ENCODE peak calls at places on chromosomes 1 and 21, in four cellular contexts. Y is endothelial cell of umbilical vein, P is fibroblast of lung, X is astrocyte. Z is an unnamed sample.

GRCh38 chr1:96962807-96963206 is 241.2 kb downstream of the PTBP2 start:
- DNase-seq in Y (no peak), P (peak), X (peak), Z (peak)

GRCh38 chr1:224211262-224211962 is 28.4 kb downstream of the DEGS1 start:
- DNase-seq in Y (peak), P (peak), X (peak), Z (peak)

GRCh38 chr1:228374711-228375577 is 31.7 kb downstream of the TRIM11 start:
- DNase-seq in Y (peak), P (peak), X (peak), Z (no peak)

GRCh38 chr1:59511476-59512465 is 214.9 kb downstream of the FGGY start:
- DNase-seq in Y (no peak), P (no peak), X (peak), Z (no peak)

GRCh38 chr1:222251813-222252212 is 296.1 kb downstream of the HHIPL2 start:
- DNase-seq in Y (no peak), P (no peak), X (no peak), Z (no peak)

GRCh38 chr1:49046305-49046704 is 269.6 kb upstream of the BEND5 start:
- DNase-seq in Y (no peak), P (no peak), X (no peak), Z (no peak)

GRCh38 chr1:61561666-61562065 is 163.3 kb downstream of the TM2D1 start:
- DNase-seq in Y (no peak), P (no peak), X (no peak), Z (peak)

GRCh38 chr1:62613890-62614289 is 16.6 kb downstream of the ANGPTL3 start:
- DNase-seq in Y (no peak), P (peak), X (peak), Z (no peak)

GRCh38 chr1:204321665-204322064 is 38.1 kb downstream of the PLEKHA6 start:
- DNase-seq in Y (no peak), P (peak), X (peak), Z (peak)

GRCh38 chr1:149879556-149879955 is 19.8 kb upstream of the BOLA1 start:
- DNase-seq in Y (no peak), P (no peak), X (no peak), Z (no peak)

GRCh38 chr1:197675475-197676324 is 99.6 kb downstream of the DENND1B start:
- DNase-seq in Y (no peak), P (peak), X (no peak), Z (peak)

GRCh38 chr1:177794316-177794991 is 175.4 kb downstream of the SEC16B start:
- DNase-seq in Y (no peak), P (no peak), X (no peak), Z (no peak)

GRCh38 chr1:118627435-118627834 is 360.7 kb downstream of the TBX15 start:
- DNase-seq in Y (no peak), P (no peak), X (no peak), Z (peak)

GRCh38 chr1:211738096-211738708 is 62.8 kb upstream of the NEK2 start:
- DNase-seq in Y (no peak), P (no peak), X (no peak), Z (no peak)

GRCh38 chr1:234621657-234622335 is 11.8 kb upstream of the IRF2BP2 start:
- DNase-seq in Y (no peak), P (peak), X (peak), Z (peak)

GRCh38 chr1:201348211-201348566 is 29.3 kb downstream of the TNNT2 start:
- DNase-seq in Y (peak), P (peak), X (peak), Z (peak)

GRCh38 chr1:54405894-54406293 is 300 bp downstream of the SSBP3 start:
- DNase-seq in Y (no peak), P (no peak), X (no peak), Z (no peak)

GRCh38 chr21:27269646-27270045 is 302.8 kb upstream of the ADAMTS5 start:
- DNase-seq in Y (peak), P (peak), X (peak), Z (peak)

GRCh38 chr1:153612755-153613331 is at the start of gene S100A16:
- DNase-seq in Y (peak), P (peak), X (peak), Z (peak)

GRCh38 chr1:45010855-45011811 is at the start of gene HECTD3:
- DNase-seq in Y (peak), P (peak), X (peak), Z (peak)

GRCh38 chr1:69671363-69672010 is 103.8 kb downstream of the LRRC7 start:
- DNase-seq in Y (no peak), P (peak), X (peak), Z (peak)

GRCh38 chr1:210053126-210053525 is 115.1 kb downstream of the SYT14 start:
- DNase-seq in Y (no peak), P (no peak), X (no peak), Z (no peak)

GRCh38 chr1:20711285-20712209 is 6.3 kb downstream of the KIF17 start:
- DNase-seq in Y (no peak), P (no peak), X (no peak), Z (no peak)

GRCh38 chr1:48013270-48013669 is 16.1 kb upstream of the TRABD2B start:
- DNase-seq in Y (no peak), P (no peak), X (no peak), Z (no peak)

GRCh38 chr1:214504330-214504729 is 47.1 kb downstream of the PTPN14 start:
- DNase-seq in Y (no peak), P (no peak), X (no peak), Z (no peak)

GRCh38 chr1:213719462-213719861 is 268.3 kb upstream of the PROX1 start:
- DNase-seq in Y (no peak), P (no peak), X (no peak), Z (no peak)

GRCh38 chr1:30842698-30843354 is 65.7 kb downstream of the SDC3 start:
- DNase-seq in Y (no peak), P (peak), X (peak), Z (no peak)

DNA sequence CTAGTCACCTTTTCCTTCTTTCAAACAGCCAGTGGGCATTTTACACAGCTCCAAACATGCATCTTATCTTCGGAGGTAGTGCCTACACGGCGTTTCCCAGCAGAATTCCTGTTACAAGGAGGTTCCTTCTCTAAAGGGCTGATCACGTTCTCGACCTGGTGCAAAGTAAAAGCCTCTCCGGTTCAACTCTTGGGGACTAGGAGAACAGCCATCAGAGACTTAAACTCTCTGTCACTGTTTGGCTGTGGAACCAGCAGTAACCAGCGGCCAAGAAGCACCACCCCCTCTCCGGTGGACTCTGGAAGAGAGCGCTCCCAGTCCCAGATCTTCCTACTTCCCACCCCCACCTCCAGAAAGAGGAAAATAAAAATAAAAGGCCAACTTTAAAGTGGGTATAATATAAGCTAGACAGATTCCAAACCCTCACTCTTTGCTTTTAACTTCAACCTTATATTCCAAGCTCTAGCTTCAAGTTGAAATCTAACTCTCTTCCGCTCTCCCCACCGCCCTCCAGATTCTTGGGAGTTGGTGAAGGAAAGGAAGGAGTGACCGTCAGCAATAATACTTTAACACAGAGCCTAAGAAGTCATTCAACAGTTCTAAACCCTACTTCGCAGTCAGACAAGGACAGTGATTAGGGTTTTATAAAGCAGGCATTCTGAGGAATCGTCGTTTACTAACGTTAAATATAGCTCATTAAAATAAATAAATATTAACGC is 2.9 kb downstream of the BRINP3 start:
- DNase-seq in Y (peak), P (peak), X (no peak), Z (no peak)
- H3K4me2 ChIP-seq in Y (peak), P (peak), X (peak), Z (no peak)

DNA sequence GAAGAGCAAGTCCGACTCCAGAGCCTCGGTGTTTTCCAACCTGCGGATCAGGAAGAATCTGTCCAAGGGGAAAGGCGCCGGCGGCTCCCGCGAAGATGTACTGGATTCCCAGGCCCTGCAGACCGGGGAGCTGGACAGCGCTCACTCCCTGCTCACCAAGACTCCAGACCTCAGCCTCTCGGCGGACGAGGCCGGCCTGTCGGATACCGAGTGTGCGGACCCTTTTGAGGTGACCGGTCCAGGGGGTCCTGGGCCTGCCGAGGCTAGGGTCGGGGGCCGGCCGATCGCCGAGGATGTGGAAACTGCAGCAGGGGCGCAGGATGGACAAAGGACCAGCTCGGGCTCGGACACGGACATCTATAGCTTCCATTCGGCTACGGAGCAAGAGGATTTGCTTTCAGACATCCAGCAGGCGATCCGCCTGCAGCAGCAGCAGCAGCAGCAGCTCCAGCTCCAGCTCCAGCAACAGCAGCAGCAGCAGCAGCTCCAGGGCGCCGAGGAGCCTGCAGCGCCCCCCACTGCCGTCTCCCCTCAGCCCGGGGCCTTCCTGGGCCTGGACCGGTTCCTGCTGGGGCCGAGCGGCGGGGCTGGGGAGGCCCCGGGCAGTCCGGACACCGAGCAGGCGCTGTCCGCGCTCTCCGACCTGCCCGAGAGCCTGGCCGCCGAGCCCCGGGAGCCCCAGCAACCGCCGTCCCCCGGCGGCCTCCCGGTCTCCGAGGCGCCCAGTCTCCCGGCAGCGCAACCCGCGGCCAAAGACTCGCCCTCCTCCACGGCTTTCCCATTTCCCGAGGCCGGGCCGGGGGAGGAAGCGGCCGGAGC is 827 bp downstream of the FMN2 start:
- DNase-seq in Y (peak), P (peak), X (peak), Z (peak)
- TF ChIP-seq EZH2 in Y (no peak), P (no peak), X (no peak), Z (peak)

GRCh38 chr1:164477336-164477735 is 81.6 kb upstream of the PBX1 start:
- DNase-seq in Y (no peak), P (no peak), X (no peak), Z (no peak)
- H3K27ac ChIP-seq in Y (no peak), P (no peak), X (no peak), Z (no peak)

GRCh38 chr1:31880957-31881697 is 57.0 kb downstream of the PTP4A2 start:
- DNase-seq in Y (no peak), P (no peak), X (no peak), Z (no peak)
- H3K4me2 ChIP-seq in Y (no peak), P (no peak), X (no peak), Z (no peak)

DNA sequence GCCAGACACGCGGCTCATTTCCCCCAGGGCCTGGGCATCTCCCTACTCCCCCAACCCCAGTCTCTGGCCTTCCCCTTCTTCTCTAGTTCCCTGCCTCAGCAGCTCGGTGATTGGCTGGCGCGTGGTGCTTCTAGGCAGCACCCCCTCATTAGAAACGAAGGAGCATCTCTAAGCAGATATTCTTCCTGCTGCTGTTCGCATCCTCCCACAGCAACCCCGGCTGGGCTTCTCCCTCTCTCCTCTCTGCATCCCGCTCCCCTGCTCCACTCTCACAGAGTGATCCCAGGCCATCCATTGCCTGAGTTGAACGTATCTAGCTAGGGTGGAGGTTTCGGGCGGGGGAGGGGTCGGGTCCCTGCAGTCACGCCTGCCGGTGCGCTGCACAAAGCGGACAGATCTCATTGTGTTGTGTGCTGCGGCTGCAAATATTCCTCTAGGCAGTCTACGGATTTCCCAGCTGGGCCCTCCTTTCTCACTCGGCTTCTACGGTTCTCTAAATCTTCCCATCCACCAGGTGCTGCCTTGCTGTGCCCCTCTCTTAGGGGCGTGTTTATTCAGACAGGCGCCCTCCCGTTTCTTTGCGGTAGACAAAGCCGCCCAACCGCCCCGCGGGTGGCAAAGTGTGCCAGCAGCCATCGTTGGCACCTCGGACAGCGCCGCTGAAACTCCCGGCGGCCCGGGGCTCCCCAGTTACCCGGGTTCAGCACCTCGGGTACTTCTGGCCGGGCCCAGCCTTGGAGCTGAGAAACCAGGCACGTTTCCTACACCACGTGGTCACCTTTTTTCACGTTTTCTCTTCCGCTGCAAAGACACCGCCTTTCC is 2.2 kb downstream of the CACNA1E start:
- DNase-seq in Y (no peak), P (no peak), X (no peak), Z (no peak)
- TF ChIP-seq EZH2 in Y (peak), P (no peak), X (peak), Z (no peak)

GRCh38 chr1:198717510-198717909 is 78.7 kb downstream of the PTPRC start:
- DNase-seq in Y (no peak), P (no peak), X (no peak), Z (no peak)

GRCh38 chr1:198716051-198716450 is 77.2 kb downstream of the PTPRC start:
- DNase-seq in Y (no peak), P (no peak), X (no peak), Z (no peak)

GRCh38 chr1:198711837-198712236 is 73.0 kb downstream of the PTPRC start:
- DNase-seq in Y (no peak), P (no peak), X (no peak), Z (peak)

GRCh38 chr1:198713081-198713480 is 74.2 kb downstream of the PTPRC start:
- DNase-seq in Y (no peak), P (peak), X (peak), Z (peak)
- H3K27ac ChIP-seq in Y (no peak), P (no peak), X (no peak), Z (no peak)

GRCh38 chr1:27763358-27763757 is 9.7 kb upstream of the STX12 start:
- DNase-seq in Y (no peak), P (no peak), X (no peak), Z (no peak)
- H3K4me2 ChIP-seq in Y (no peak), P (no peak), X (no peak), Z (no peak)